ENCODE peak calls at places on chromosomes 2 and 18, in four cellular contexts. F is body of pancreas, M is neural progenitor cell, Q is endodermal cell. K is an unnamed sample. For H3K27me3, the result is how much of the 10 kb centered on the place peaks cover.

GRCh38 chr18:36155960-36156757 is 26.5 kb downstream of the ELP2 start:
- DNase-seq in Q (no peak), F (no peak), M (no peak), K (no peak)

GRCh38 chr2:60808330-60808801 is 52.3 kb downstream of the PAPOLG start:
- DNase-seq in F (no peak), Q (peak), M (no peak), K (no peak)

GRCh38 chr2:74481961-74482800 is 617 bp downstream of the CCDC142 start:
- DNase-seq in F (peak), M (peak), Q (peak), K (peak)

GRCh38 chr2:238247002-238247822 is 7.4 kb upstream of the HES6 start:
- DNase-seq in F (no peak), M (no peak), Q (no peak), K (no peak)

GRCh38 chr18:8519102-8519501 is 90.1 kb upstream of the RAB12 start:
- DNase-seq in M (no peak), F (no peak), Q (no peak), K (no peak)

GRCh38 chr2:178088774-178089173 is 16.2 kb upstream of the PDE11A start:
- DNase-seq in Q (no peak), F (no peak), M (no peak), K (no peak)

GRCh38 chr2:128786800-128787478 is 468.3 kb upstream of the HS6ST1 start:
- DNase-seq in Q (peak), F (no peak), M (peak), K (no peak)

GRCh38 chr2:95277246-95277906 is 3.1 kb downstream of the PROM2 start:
- DNase-seq in M (no peak), F (peak), Q (peak), K (no peak)

GRCh38 chr18:74896390-74896991 is 298.8 kb downstream of the ZNF407 start:
- DNase-seq in M (peak), F (peak), Q (peak), K (peak)

GRCh38 chr2:82511894-82512293 is 1947.2 kb downstream of the SUCLG1 start:
- DNase-seq in Q (no peak), M (no peak), F (no peak), K (no peak)

GRCh38 chr2:1598041-1598710 is 146.1 kb downstream of the PXDN start:
- DNase-seq in M (no peak), Q (peak), F (peak), K (no peak)

GRCh38 chr2:12008425-12009061 is 262.1 kb downstream of the LPIN1 start:
- DNase-seq in Q (no peak), M (no peak), F (no peak), K (no peak)
- H3K27ac ChIP-seq in Q (no peak), M (no peak), F (no peak), K (no peak)

DNA sequence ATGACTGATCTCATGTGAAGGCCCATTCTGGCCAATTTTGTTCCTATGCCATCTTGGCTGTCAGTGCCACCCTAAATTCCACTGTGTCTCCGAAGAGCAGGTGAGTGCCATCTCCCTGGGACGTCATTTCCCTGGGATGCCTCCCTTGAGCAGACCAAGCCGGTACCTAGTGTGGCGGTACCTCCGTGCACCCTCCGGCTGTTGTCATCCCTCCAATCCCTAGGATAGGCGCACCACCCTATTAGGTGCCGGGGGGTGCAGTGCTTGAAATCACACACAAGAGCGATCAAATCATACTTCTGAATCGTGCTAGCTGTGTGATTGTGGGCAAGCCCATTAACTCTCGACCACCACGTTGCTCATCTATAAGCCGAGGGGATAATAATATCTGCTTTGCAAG is 81.8 kb upstream of the GLI2 start:
- DNase-seq in F (no peak), Q (peak), M (no peak), K (no peak)
- H3K27me3 ChIP-seq in F (under half), Q (under half), M (under half), K (under half)

GRCh38 chr18:21742323-21742687 is 1.7 kb downstream of the MIB1 start:
- DNase-seq in M (no peak), Q (no peak), F (no peak), K (no peak)

GRCh38 chr18:21741511-21742322 is 1.1 kb downstream of the MIB1 start:
- DNase-seq in Q (peak), F (peak), M (no peak), K (peak)

GRCh38 chr18:21740724-21741510 is at the start of gene MIB1:
- DNase-seq in F (peak), M (peak), Q (peak), K (no peak)

GRCh38 chr18:21740474-21740723 is 193 bp upstream of the MIB1 start:
- DNase-seq in M (no peak), F (no peak), Q (no peak), K (no peak)

DNA sequence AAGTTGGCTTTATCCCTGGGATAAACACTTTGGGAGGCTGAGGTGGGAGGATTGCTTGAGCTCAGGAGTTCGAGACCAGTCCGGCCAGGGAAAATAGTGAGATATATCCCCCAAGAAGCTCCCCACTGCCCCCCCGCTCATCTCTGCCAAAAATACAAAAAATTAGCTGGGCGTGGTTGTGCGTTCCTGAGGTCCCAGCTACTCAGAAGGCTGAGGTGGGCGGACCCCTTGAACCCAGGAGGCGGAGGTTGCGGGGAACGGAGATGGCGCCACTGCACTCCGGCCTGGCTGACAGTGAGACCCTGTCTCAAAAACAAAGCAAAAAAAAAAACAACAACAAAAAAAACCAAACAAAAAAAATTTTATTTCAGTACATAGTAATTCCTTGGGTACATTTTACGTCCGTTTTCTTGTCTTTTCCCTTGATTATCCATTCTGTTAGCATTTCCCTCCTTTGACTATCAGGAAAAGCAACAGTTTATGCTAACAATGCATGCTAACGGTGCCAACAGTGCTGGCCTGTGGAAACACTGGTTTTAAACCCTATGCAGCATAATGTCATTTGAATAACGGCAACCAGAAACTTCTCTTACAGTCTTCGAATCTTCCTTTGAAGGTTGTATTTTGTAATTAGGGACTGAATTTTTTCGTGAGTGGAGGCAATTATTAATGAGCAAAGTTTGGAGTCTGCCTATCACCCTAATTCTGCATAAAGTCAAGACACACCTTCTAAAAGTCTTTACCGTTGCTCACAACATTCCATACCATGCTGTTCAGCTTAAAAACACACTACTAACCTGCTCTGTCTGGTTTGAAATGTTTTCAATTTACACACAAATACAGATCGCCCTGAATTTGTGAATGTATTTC is 753 bp upstream of the MIB1 start:
- DNase-seq in M (peak), Q (peak), F (peak), K (peak)
- H3K27ac ChIP-seq in M (no peak), Q (peak), F (peak), K (peak)

GRCh38 chr2:110867078-110867477 is 134.7 kb downstream of the ACOXL start:
- DNase-seq in M (no peak), Q (no peak), F (no peak), K (no peak)

GRCh38 chr2:110864721-110865120 is 132.3 kb downstream of the ACOXL start:
- DNase-seq in Q (no peak), M (no peak), F (no peak), K (no peak)

GRCh38 chr2:110865188-110865587 is 132.8 kb downstream of the ACOXL start:
- DNase-seq in M (no peak), Q (no peak), F (no peak), K (no peak)

GRCh38 chr2:110866496-110866895 is 134.1 kb downstream of the ACOXL start:
- DNase-seq in M (peak), F (no peak), Q (no peak), K (no peak)

GRCh38 chr2:110866036-110866435 is 133.7 kb downstream of the ACOXL start:
- DNase-seq in Q (no peak), M (no peak), F (no peak), K (no peak)
- H3K27me3 ChIP-seq in Q (under half), M (under half), F (under half), K (under half)

DNA sequence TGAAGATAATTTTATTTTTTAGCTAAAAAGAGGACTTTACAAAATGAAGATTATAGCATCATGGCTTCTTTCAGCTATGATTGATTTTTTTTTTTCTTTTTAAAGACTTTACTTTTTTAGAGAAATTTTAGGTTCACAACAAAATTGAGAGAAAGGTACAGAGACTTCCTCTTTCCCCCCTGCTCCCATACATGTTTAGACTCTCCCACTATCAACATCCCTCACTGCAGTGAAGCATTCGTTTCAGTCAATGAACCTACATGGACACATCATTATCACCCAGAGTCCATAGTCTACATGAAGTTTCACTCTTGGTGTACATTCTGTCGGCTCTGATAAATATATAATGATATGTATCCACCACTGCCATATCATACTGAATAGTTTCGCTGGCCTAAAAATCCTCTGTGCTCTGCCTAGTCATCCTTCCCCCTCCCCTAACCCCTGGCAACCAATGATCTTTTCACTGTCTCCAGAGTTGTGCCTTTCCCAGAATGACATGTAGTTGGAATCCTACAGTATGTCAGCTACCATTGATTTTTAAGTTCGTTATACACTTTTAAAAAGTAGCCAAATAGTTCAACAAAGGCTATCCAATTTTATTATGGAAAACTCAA is 86.8 kb downstream of the GPD2 start:
- DNase-seq in F (no peak), Q (no peak), M (no peak), K (no peak)
- H3K27ac ChIP-seq in F (no peak), Q (no peak), M (no peak), K (no peak)

DNA sequence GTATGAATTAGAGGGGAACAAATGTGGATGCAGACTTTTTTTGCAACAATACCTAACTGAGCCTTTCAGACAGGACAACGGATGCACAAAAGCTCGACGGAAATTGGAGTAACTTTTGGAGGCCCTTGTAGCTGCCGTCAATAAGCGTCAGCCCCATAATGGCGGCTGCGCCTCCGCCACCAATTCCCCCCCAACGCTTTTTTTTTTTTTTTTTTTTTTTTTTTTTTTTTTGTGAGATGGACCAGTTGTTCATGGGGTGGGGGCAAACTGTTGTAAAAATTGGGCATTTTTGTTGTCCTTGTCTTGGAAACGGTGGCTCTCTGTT is 138.4 kb upstream of the SIX3 start:
- DNase-seq in M (no peak), Q (no peak), F (no peak), K (no peak)
- H3K27me3 ChIP-seq in M (under half), Q (under half), F (under half), K (under half)

K was measured in SJCRH30.